ENCODE peak calls at places on chromosomes 6 and 20, in seven cellular contexts. J is stimulated activated CD4-positive, alpha-beta T cell treated with anti-CD3 and anti-CD28 coated beads, Interleukin-4, amount 100 ng/mL, for 1 hour; N is T-helper 22 cell; S is mammary epithelial cell; L is prostate gland; O is neuronal stem cell; I is M059J. K is an unnamed sample.

GRCh38 chr20:62344782-62345181 is 22.3 kb downstream of the LAMA5 start:
- DNase-seq in S (no peak), O (no peak), L (no peak), N (no peak), I (peak; percentile 95), J (no peak), K (no peak)

GRCh38 chr6:43722920-43723565 is 35.5 kb upstream of the MRPS18A start:
- DNase-seq in N (no peak), O (no peak), S (no peak), L (no peak), I (no peak), J (no peak), K (no peak)

GRCh38 chr20:61803416-61803902 is 262.2 kb downstream of the TAF4 start:
- DNase-seq in I (no peak), S (no peak), O (no peak), J (no peak), N (no peak), L (no peak), K (no peak)

GRCh38 chr6:6803180-6803978 is 214.9 kb downstream of the LY86 start:
- DNase-seq in J (no peak), S (peak; percentile 100), L (peak; percentile 28), I (peak; percentile 42), O (no peak), N (no peak), K (peak; percentile 100)

GRCh38 chr6:79079425-79080130 is 1.5 kb upstream of the PHIP start:
- DNase-seq in J (no peak), S (no peak), O (no peak), N (no peak), L (no peak), I (peak; percentile 25), K (no peak)

GRCh38 chr6:166173292-166173951 is 5.8 kb upstream of the TBXT start:
- DNase-seq in N (no peak), O (no peak), I (no peak), J (no peak), L (no peak), S (no peak), K (no peak)

GRCh38 chr6:128997880-128998279 is 114.9 kb downstream of the LAMA2 start:
- DNase-seq in J (no peak), N (no peak), I (no peak), O (no peak), L (no peak), S (no peak), K (no peak)

GRCh38 chr6:11527274-11527870 is 10.2 kb upstream of the TMEM170B start:
- DNase-seq in I (no peak), O (no peak), J (no peak), S (peak; percentile 9), L (no peak), N (no peak), K (peak; percentile 59)

GRCh38 chr6:10000461-10000992 is 414.3 kb downstream of the TFAP2A start:
- DNase-seq in J (no peak), O (no peak), S (peak; percentile 63), L (no peak), N (no peak), I (peak; percentile 81), K (peak; percentile 80)

GRCh38 chr6:105601541-105602174 is 198.8 kb upstream of the PREP start:
- DNase-seq in O (no peak), J (peak; percentile 28), S (peak; percentile 100), I (peak; percentile 95), N (no peak), L (peak; percentile 79), K (peak; percentile 100)

GRCh38 chr6:42043787-42044475 is 6.4 kb upstream of the TAF8 start:
- DNase-seq in S (peak; percentile 76), I (peak; percentile 86), N (peak; percentile 74), J (peak; percentile 93), L (peak; percentile 81), O (peak; percentile 91), K (peak; percentile 64)

GRCh38 chr6:136990754-136991153 is 54.0 kb downstream of the IL20RA start:
- DNase-seq in I (no peak), S (no peak), J (no peak), N (no peak), L (no peak), O (no peak), K (no peak)

GRCh38 chr20:57865266-57865665 is 155.5 kb upstream of the PMEPA1 start:
- DNase-seq in J (no peak), O (no peak), I (no peak), L (no peak), N (no peak), S (no peak), K (no peak)